ENCODE peak calls at places on chromosomes 12 and 14, in ten cellular contexts. B is GM23338, L is adrenal gland, G is ovary, Z is brain microvascular endothelial cell, C is dorsolateral prefrontal cortex, W is right atrium auricular region, Y is heart left ventricle, F is fibroblast of lung, J is suprapubic skin. E is an unnamed sample.
A peak's percentile ranks its signal among the peaks of the same experiment; 100 is the strongest.

GRCh38 chr14:53942970-53943750 is 13.5 kb downstream of the BMP4 start:
- DNase-seq in B (peak; percentile 92), L (no peak), G (no peak), Z (no peak), C (no peak), W (no peak), Y (no peak), F (no peak), J (no peak), E (no peak)

GRCh38 chr14:35046751-35047536 is 872 bp downstream of the FAM177A1 start:
- DNase-seq in B (peak; percentile 71), L (peak; percentile 61), G (no peak), Z (no peak), C (no peak), W (peak; percentile 71), Y (no peak), F (peak; percentile 35), J (peak; percentile 82), E (peak; percentile 87)

GRCh38 chr12:15899282-15899870 is 11.8 kb upstream of the DERA start:
- DNase-seq in B (peak; percentile 50), L (no peak), G (no peak), Z (no peak), C (no peak), W (no peak), Y (no peak), F (no peak), J (no peak), E (no peak)

GRCh38 chr12:115338566-115339294 is 654.8 kb upstream of the TBX3 start:
- DNase-seq in B (peak; percentile 6), L (no peak), G (no peak), Z (no peak), C (no peak), W (no peak), Y (no peak), F (peak; percentile 16), J (no peak), E (no peak)

GRCh38 chr14:105485720-105486332 is 860 bp upstream of the CRIP1 start:
- DNase-seq in B (peak; percentile 92), L (no peak), G (no peak), Z (no peak), C (no peak), W (no peak), Y (peak; percentile 67), F (no peak), J (no peak), E (no peak)

GRCh38 chr14:78836777-78837176 is 666.6 kb downstream of the NRXN3 start:
- DNase-seq in B (peak; percentile 89), L (peak; percentile 12), G (no peak), Z (peak; percentile 51), C (peak; percentile 66), W (no peak), Y (peak; percentile 11), F (peak; percentile 65), J (no peak), E (no peak)

GRCh38 chr14:74563233-74563585 is 48.8 kb downstream of the LTBP2 start:
- DNase-seq in B (no peak), L (no peak), G (no peak), Z (peak; percentile 48), C (no peak), W (no peak), Y (no peak), F (no peak), J (no peak), E (no peak)

GRCh38 chr12:64496839-64497400 is 45.0 kb downstream of the TBK1 start:
- DNase-seq in B (no peak), L (no peak), G (no peak), Z (no peak), C (no peak), W (no peak), Y (no peak), F (no peak), J (no peak), E (no peak)

DNA sequence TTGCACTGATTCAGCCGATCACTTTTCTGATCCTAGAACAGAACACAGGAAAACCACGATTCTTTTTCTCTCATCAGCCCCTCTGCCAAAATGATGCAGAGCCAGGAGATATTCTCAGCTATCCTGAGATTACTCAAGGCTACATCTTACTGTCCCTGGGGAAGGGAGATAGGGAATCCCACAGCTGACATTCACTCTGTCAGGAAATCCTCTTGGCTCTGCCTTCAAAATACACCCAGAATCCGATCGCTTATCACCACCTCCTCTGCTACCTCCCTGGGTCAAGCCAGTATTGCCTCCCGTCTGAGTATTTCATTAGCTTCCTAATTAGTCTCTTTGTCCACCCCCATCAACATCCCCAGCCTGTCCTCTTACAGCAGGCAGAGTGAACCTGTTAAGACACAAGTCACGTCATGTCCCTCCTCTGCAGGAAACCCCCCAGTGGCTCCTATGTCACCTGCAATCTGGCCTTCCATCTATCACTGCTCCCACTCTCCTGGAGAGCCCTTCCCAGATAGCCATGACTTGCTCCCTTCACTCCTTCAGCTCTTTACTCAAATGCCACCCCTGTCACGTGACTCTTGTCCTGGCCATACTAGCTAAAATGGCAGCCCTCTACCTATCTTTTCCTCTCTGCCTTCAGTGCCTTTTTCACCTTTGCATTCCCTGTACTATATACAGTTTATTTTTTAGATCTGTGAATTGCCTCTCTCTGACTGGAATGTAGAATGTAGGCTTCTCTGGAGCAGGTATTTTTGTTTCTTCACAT is 70.3 kb downstream of the GALNT4 start:
- DNase-seq in B (no peak), L (no peak), G (no peak), Z (peak; percentile 40), C (no peak), W (no peak), Y (no peak), F (no peak), J (no peak), E (no peak)
- H3K27ac ChIP-seq in B (no peak overlapping the region), L (peak overlapping the region; percentile 52), G (peak overlapping the region; percentile 35), Z (peak overlapping the region; percentile 95), C (no peak overlapping the region), W (peak overlapping the region; percentile 53), Y (peak overlapping the region; percentile 59), F (peak overlapping the region; percentile 69), J (peak overlapping the region; percentile 78), E (peak overlapping the region; percentile 10)

GRCh38 chr12:124836759-124837158 is 26.9 kb downstream of the SCARB1 start:
- DNase-seq in B (no peak), L (peak; percentile 78), G (no peak), Z (no peak), C (no peak), W (no peak), Y (no peak), F (no peak), J (no peak), E (no peak)

GRCh38 chr12:124835652-124836410 is 27.8 kb downstream of the SCARB1 start:
- DNase-seq in B (no peak), L (peak; percentile 76), G (no peak), Z (no peak), C (no peak), W (no peak), Y (no peak), F (no peak), J (no peak), E (no peak)

GRCh38 chr12:124834822-124835221 is 28.8 kb downstream of the SCARB1 start:
- DNase-seq in B (no peak), L (no peak), G (no peak), Z (no peak), C (no peak), W (no peak), Y (no peak), F (no peak), J (no peak), E (no peak)

GRCh38 chr12:124837249-124837897 is 26.3 kb downstream of the SCARB1 start:
- DNase-seq in B (no peak), L (no peak), G (no peak), Z (no peak), C (no peak), W (no peak), Y (no peak), F (no peak), J (no peak), E (no peak)

DNA sequence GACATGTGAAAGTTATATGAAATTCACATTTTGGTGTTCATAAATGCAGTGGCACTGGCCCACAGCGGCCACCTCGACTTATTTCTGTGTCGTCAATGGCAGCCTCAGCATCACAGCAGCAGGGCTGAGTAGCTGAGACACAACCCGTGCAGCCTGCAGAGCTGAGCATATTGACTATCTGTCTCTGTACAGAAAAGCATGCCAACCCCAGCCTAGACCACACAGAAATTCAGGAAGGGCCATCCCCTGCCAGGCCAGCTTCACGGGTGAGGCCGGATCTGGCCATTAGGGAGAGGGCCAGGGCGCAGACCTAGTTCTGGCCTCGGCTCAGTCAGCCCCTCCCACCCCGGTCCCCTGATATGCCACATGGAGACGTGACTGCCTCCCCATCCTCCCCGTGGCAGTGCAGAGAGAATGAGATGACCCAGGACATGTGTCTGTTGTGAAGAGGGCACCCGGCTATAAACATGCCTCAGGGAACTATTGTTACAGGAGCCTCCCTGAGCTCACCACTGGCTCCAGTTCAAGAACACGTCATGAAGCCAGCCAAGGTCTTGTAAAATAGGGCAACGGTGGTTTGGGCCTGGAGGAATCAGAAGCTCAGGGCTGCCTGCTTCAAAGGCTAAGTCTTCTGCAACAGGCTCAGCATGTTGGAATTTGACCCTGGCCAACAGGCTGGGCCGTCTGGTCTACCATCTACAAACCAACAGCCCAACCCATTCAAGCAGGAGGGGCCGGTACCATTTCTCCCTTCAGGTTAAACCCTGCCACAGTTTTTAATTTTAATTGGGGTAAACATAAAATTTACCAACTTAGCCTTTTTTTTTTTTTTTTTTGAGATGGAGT is 25.5 kb downstream of the SCARB1 start:
- DNase-seq in B (no peak), L (peak; percentile 97), G (peak; percentile 90), Z (peak; percentile 94), C (peak; percentile 71), W (peak; percentile 81), Y (peak; percentile 80), F (peak; percentile 99), J (no peak), E (no peak)
- H3K4me3 ChIP-seq in B (no peak overlapping the region), L (no peak overlapping the region), G (no peak overlapping the region), Z (no peak overlapping the region), C (no peak overlapping the region), W (no peak overlapping the region), Y (no peak overlapping the region), F (no peak overlapping the region), J (no peak overlapping the region), E (no peak overlapping the region)

GRCh38 chr14:46661728-46662127 is 10.1 kb upstream of the RPL10L start:
- DNase-seq in B (peak; percentile 69), L (no peak), G (no peak), Z (peak; percentile 6), C (no peak), W (no peak), Y (no peak), F (no peak), J (no peak), E (no peak)
- TF ChIP-seq CTCF in B (peak; percentile 60), L (no peak), G (no peak), Z (peak; percentile 76), C (peak; percentile 35), W (no peak), Y (no peak), F (no peak), J (no peak), E (no peak)

DNA sequence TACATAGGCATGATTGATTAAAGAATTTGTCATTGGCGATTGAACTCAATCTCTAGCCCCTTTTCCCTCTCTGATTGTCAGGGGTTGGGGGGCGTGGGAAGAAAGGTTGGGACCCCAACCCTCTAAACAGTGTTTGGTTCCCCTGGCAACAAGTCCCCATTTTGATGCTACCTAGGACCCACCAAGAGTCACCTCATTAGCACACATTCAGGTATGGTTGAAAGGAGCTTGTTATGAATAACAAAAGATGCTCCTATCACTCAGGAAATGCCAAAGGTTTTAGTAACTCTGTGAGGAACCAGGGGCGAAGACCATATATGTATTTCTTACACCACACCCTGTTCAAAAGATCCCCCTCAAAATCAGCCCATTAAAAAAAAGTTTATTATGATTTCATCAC is 14.3 kb downstream of the RNF212B start:
- DNase-seq in B (peak; percentile 88), L (no peak), G (no peak), Z (no peak), C (no peak), W (no peak), Y (no peak), F (no peak), J (no peak), E (no peak)
- H3K27ac ChIP-seq in B (peak overlapping the region; percentile 93), L (no peak overlapping the region), G (no peak overlapping the region), Z (no peak overlapping the region), C (no peak overlapping the region), W (no peak overlapping the region), Y (no peak overlapping the region), F (no peak overlapping the region), J (no peak overlapping the region), E (no peak overlapping the region)